ENCODE peak calls at places on chromosome 15, in seven cellular contexts. I is ovary; L is stimulated activated naive CD4-positive, alpha-beta T cell; C is Calu3; B is body of pancreas; S is kidney glomerular epithelial cell; H is colonic mucosa. J is an unnamed sample.

GRCh38 chr15:23403550-23403949 is 43.5 kb downstream of the GOLGA6L2 start:
- DNase-seq in S (no peak), C (no peak), H (no peak), B (no peak), I (no peak), L (no peak), J (no peak)

GRCh38 chr15:23736291-23736690 is 49.2 kb upstream of the NDN start:
- DNase-seq in B (no peak), L (no peak), I (no peak), S (no peak), H (no peak), C (no peak), J (no peak)

GRCh38 chr15:36130641-36131310 is 448.6 kb upstream of the CDIN1 start:
- DNase-seq in C (no peak), B (no peak), H (no peak), L (no peak), S (no peak), I (no peak), J (no peak)

GRCh38 chr15:29712149-29712885 is 110.0 kb downstream of the TJP1 start:
- DNase-seq in S (no peak), L (no peak), H (no peak), I (no peak), C (no peak), B (no peak), J (no peak)

GRCh38 chr15:33698128-33698527 is 270.2 kb upstream of the CHRM5 start:
- DNase-seq in S (no peak), B (no peak), L (no peak), H (no peak), I (no peak), C (no peak), J (no peak)

GRCh38 chr15:42547926-42548257 is 701 bp downstream of the LRRC57 start:
- DNase-seq in I (no peak), H (no peak), C (no peak), B (no peak), S (no peak), L (no peak), J (no peak)

GRCh38 chr15:86608461-86608860 is 528.8 kb downstream of the AGBL1 start:
- DNase-seq in C (no peak), H (no peak), I (no peak), L (no peak), B (no peak), S (no peak), J (no peak)

GRCh38 chr15:99167640-99168039 is 62.8 kb downstream of the SYNM start:
- DNase-seq in B (no peak), S (no peak), C (no peak), H (no peak), I (no peak), L (no peak), J (no peak)

GRCh38 chr15:81209635-81210034 is 13.0 kb downstream of the IL16 start:
- DNase-seq in C (no peak), B (no peak), L (no peak), H (no peak), S (no peak), I (no peak), J (no peak)

GRCh38 chr15:91499774-91500383 is 353.6 kb upstream of the SLCO3A1 start:
- DNase-seq in I (no peak), C (no peak), H (no peak), L (no peak), S (no peak), B (no peak), J (no peak)

GRCh38 chr15:47673343-47673761 is 44.0 kb upstream of the SEMA6D start:
- DNase-seq in H (no peak), L (no peak), C (no peak), B (no peak), I (peak), S (no peak), J (no peak)

GRCh38 chr15:94400521-94401290 is 169.3 kb downstream of the MCTP2 start:
- DNase-seq in I (no peak), L (no peak), B (no peak), S (no peak), H (no peak), C (no peak), J (no peak)